ENCODE peak calls at places on chromosomes 6 and 20, in eight cellular contexts. T is SK-N-SH, O is ovary, W is tibial nerve, L is H1, M is sigmoid colon, R is A549, G is stomach. F is an unnamed sample.

GRCh38 chr6:35948725-35949124 is 27.8 kb upstream of the SRPK1 start:
- DNase-seq in L (no peak), M (no peak), W (no peak), O (no peak), R (peak), G (no peak), T (no peak), F (no peak)

GRCh38 chr6:11363881-11364576 is 131.6 kb upstream of the NEDD9 start:
- DNase-seq in G (no peak), L (no peak), W (no peak), T (no peak), M (no peak), O (no peak), R (no peak), F (no peak)

GRCh38 chr20:1327827-1328679 is 886 bp downstream of the SDCBP2 start:
- DNase-seq in R (no peak), O (no peak), G (no peak), M (peak), T (no peak), W (no peak), L (peak), F (no peak)

GRCh38 chr6:16849280-16850210 is 88.3 kb upstream of the ATXN1 start:
- DNase-seq in R (peak), M (no peak), L (peak), T (no peak), G (no peak), W (no peak), O (no peak), F (no peak)

GRCh38 chr6:129857838-129858237 is 3.3 kb downstream of the TMEM244 start:
- DNase-seq in L (no peak), W (no peak), M (no peak), O (no peak), R (no peak), G (no peak), T (no peak), F (no peak)

GRCh38 chr20:54063998-54064676 is 6.3 kb downstream of the BCAS1 start:
- DNase-seq in W (no peak), T (no peak), L (no peak), O (no peak), R (no peak), G (no peak), M (no peak), F (peak)

GRCh38 chr6:21171801-21172200 is 421.8 kb upstream of the SOX4 start:
- DNase-seq in O (no peak), L (no peak), G (no peak), W (no peak), R (no peak), M (no peak), T (no peak), F (no peak)

GRCh38 chr20:43767686-43768474 is 41.1 kb upstream of the GTSF1L start:
- DNase-seq in T (peak), G (no peak), M (no peak), W (no peak), L (no peak), O (no peak), R (no peak), F (no peak)

GRCh38 chr6:143034689-143035334 is 25.9 kb upstream of the AIG1 start:
- DNase-seq in L (no peak), O (no peak), G (no peak), M (no peak), T (no peak), R (no peak), W (no peak), F (no peak)

GRCh38 chr6:10400330-10400729 is 14.5 kb downstream of the TFAP2A start:
- DNase-seq in W (no peak), O (no peak), T (no peak), L (no peak), R (no peak), G (no peak), M (no peak), F (no peak)

GRCh38 chr20:35264755-35265154 is 13.2 kb downstream of the MMP24OS start:
- DNase-seq in L (no peak), R (peak), T (no peak), W (no peak), G (no peak), M (no peak), O (no peak), F (peak)

GRCh38 chr20:32832664-32833063 is 12.9 kb downstream of the MAPRE1 start:
- DNase-seq in R (no peak), W (no peak), T (no peak), M (no peak), O (no peak), G (no peak), L (no peak), F (no peak)

GRCh38 chr20:623704-624103 is 13.6 kb upstream of the TCF15 start:
- DNase-seq in W (no peak), O (no peak), T (no peak), R (no peak), G (no peak), L (no peak), M (no peak), F (no peak)

GRCh38 chr6:5569491-5569890 is 308.2 kb downstream of the FARS2 start:
- DNase-seq in M (no peak), T (no peak), L (no peak), O (no peak), R (no peak), W (no peak), G (no peak), F (no peak)

GRCh38 chr6:38180586-38180985 is 361.1 kb downstream of the ZFAND3 start:
- DNase-seq in G (peak), L (peak), R (no peak), O (no peak), T (no peak), M (no peak), W (no peak), F (peak)

GRCh38 chr20:64035066-64035932 is 683 bp upstream of the C20orf204 start:
- DNase-seq in G (no peak), W (no peak), T (no peak), R (no peak), M (peak), L (no peak), O (no peak), F (no peak)

DNA sequence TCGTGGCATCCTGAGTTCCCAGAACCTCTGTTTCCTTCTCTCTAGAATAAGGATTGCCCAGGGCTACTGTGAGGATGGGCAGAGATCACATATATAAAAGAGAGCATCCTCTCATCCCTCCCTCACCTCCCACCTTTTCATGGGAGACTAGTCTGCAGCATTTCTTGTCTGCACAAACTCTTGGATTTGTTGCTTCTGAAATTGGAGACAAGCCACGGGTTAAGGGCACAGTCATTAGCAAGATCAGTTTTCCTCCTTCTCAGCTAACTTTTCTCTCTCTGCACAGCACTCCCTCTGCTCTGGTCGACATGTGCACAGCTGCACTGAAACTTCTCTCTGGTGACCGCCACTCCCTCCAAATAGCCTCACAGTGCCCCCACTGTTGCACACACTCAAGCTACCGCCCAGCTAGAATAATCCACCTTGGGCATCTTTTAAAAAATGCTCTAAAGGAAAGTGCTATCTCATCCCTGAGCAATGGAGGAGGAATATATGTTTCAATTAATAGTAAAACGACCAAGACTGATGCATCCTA is 50.9 kb upstream of the DUSP22 start:
- DNase-seq in G (no peak), R (no peak), L (no peak), O (no peak), T (no peak), M (no peak), W (no peak), F (no peak)
- TF ChIP-seq CTCF in G (no peak), R (no peak), L (no peak), O (no peak), T (no peak), M (no peak), W (no peak), F (no peak)

GRCh38 chr6:107942164-107942563 is 15.8 kb downstream of the SEC63 start:
- DNase-seq in O (no peak), R (no peak), L (no peak), T (no peak), M (no peak), G (no peak), W (no peak), F (no peak)
- H3K27ac ChIP-seq in O (no peak), R (no peak), L (no peak), T (no peak), M (no peak), G (no peak), W (no peak), F (no peak)

GRCh38 chr6:77178821-77179220 is 284.5 kb downstream of the HTR1B start:
- DNase-seq in M (no peak), L (no peak), R (no peak), W (no peak), T (no peak), O (no peak), G (no peak), F (no peak)
- TF ChIP-seq EP300 in M (no peak), L (no peak), R (no peak), W (no peak), T (no peak), O (no peak), G (no peak), F (no peak)

GRCh38 chr6:140784573-140784972 is 1348.2 kb upstream of the GJE1 start:
- DNase-seq in R (no peak), O (no peak), W (no peak), M (no peak), G (no peak), L (no peak), T (no peak), F (no peak)
- TF ChIP-seq CTCF in R (no peak), O (no peak), W (no peak), M (no peak), G (no peak), L (no peak), T (no peak), F (no peak)

GRCh38 chr20:57508831-57509230 is 16.1 kb downstream of the CTCFL start:
- DNase-seq in L (no peak), G (no peak), T (no peak), O (no peak), R (no peak), W (no peak), M (no peak), F (no peak)
- H3K27ac ChIP-seq in L (no peak), G (no peak), T (no peak), O (no peak), R (no peak), W (no peak), M (no peak), F (no peak)

GRCh38 chr6:79119217-79119616 is 41.2 kb upstream of the PHIP start:
- DNase-seq in W (no peak), L (no peak), M (no peak), O (no peak), T (no peak), G (no peak), R (no peak), F (no peak)

GRCh38 chr6:79115557-79115956 is 37.5 kb upstream of the PHIP start:
- DNase-seq in T (no peak), R (no peak), L (no peak), O (no peak), W (no peak), G (no peak), M (no peak), F (no peak)

DNA sequence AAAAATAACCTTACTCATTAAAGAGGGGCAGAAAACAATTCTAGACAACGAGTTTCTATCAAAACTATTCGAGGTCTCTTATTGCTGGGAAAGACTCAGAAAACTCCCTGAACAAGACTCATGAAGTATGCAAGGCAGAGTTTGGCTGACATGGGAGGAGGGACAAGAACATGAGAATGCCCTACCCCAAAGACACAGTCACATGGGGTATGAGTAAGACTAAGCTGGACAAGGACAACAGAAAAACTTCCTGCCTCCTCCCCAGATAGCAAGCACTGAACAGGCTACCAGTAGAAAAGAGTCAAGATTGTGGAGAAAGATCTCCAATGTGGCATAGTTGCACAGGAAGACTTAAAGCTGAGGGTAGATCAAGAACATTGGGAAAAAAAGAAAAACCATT is 39.7 kb upstream of the PHIP start:
- DNase-seq in O (no peak), M (no peak), W (no peak), T (no peak), L (no peak), G (no peak), R (peak), F (no peak)
- TF ChIP-seq EP300 in O (no peak), M (no peak), W (no peak), T (no peak), L (no peak), G (no peak), R (no peak), F (no peak)

GRCh38 chr6:114342086-114342825 is 567 bp downstream of the HS3ST5 start:
- DNase-seq in M (no peak), T (peak), O (no peak), W (no peak), G (no peak), R (peak), L (peak), F (no peak)

GRCh38 chr6:114343782-114344144 is 940 bp upstream of the HS3ST5 start:
- DNase-seq in L (no peak), W (no peak), M (no peak), O (no peak), R (no peak), G (no peak), T (no peak), F (no peak)

GRCh38 chr6:114344971-114345274 is 2.1 kb upstream of the HS3ST5 start:
- DNase-seq in W (no peak), G (no peak), T (no peak), O (no peak), R (no peak), L (no peak), M (no peak), F (no peak)

GRCh38 chr6:114344216-114344970 is 1.6 kb upstream of the HS3ST5 start:
- DNase-seq in G (no peak), L (no peak), O (no peak), W (no peak), T (no peak), R (no peak), M (no peak), F (no peak)

DNA sequence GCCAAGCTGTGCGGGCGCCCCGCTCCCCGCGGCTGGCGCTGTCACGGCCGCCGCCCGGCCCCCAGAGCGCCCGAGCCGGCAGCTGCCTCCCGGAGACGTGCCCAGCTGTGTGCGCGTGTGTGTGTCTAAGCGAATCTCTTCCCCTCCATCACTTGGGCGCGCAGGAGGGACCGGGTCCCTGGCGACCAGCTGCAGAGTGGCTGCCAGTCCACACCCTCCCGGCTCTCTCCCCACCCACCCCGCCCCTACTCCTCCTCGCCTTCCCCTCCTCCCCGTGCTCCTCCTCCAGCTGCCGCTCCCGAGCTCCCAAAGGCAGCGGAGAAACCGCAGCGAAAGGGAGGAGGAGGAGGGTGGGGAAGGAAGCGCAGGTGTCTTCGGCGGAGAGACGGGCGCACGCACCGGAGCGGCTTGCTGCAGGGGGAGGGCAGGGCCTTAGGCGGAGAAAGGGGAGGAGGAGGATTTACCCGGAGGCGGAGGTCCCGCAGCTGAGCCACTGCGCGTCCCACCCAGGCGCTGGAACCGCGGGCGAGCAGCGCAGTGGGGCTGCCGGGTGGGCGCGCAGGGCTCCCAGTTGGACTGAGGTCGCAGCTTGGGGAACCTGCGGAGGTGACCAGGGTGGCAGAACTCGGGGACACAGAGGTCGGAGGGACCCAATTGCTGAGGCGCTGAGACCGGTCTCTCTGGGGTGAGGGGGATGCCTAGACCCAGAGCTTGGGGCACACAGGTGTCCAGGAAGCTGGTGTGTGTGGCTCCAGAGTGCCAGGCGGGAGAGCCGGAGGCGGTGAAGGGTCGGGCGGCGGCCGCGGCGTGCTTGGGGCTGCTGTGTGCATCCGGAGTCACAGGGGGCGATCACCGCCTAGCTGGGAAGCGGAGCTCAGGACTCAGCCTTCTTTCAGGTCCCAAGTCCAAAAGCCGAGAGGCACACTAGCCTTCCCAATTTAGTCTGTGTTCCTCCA is at the start of gene HS3ST5:
- DNase-seq in R (peak), W (no peak), L (peak), G (no peak), M (peak), T (peak), O (no peak), F (peak)
- TF ChIP-seq CTCF in R (peak), W (no peak), L (peak), G (peak), M (peak), T (peak), O (no peak), F (peak)

F was measured in upper lobe of left lung.